ENCODE peak calls at places on chromosomes 13 and 19, in seven cellular contexts. K, J, Y, U, M, W and R are unnamed samples.
A peak's percentile ranks its signal among the peaks of the same experiment; 100 is the strongest.

GRCh38 chr13:33859691-33860303 is 41.8 kb downstream of the RFC3 start:
- DNase-seq in K (peak; percentile 45), J (no peak), Y (no peak), U (no peak), M (peak; percentile 4), W (no peak), R (no peak)

GRCh38 chr13:71638728-71639127 is 228.3 kb downstream of the DACH1 start:
- DNase-seq in K (no peak), J (no peak), Y (no peak), U (no peak), M (no peak), W (no peak), R (no peak)

GRCh38 chr13:36806102-36806501 is 12.9 kb upstream of the RFXAP start:
- DNase-seq in K (no peak), J (no peak), Y (no peak), U (no peak), M (no peak), W (no peak), R (no peak)

GRCh38 chr19:42392165-42392564 is 2.1 kb upstream of the CNFN start:
- DNase-seq in K (no peak), J (no peak), Y (no peak), U (no peak), M (no peak), W (no peak), R (no peak)

GRCh38 chr13:77492982-77493381 is 42.5 kb upstream of the SCEL start:
- DNase-seq in K (peak; percentile 55), J (no peak), Y (peak; percentile 23), U (no peak), M (peak; percentile 46), W (no peak), R (no peak)

GRCh38 chr19:19181614-19182013 is 10.3 kb downstream of the BORCS8 start:
- DNase-seq in K (no peak), J (no peak), Y (no peak), U (no peak), M (no peak), W (no peak), R (no peak)

GRCh38 chr19:12789904-12790619 is 1.2 kb upstream of the JUNB start:
- DNase-seq in K (peak; percentile 93), J (peak; percentile 98), Y (peak; percentile 97), U (peak; percentile 97), M (peak; percentile 96), W (peak; percentile 98), R (peak; percentile 98)

GRCh38 chr13:110944121-110944967 is 29.5 kb upstream of the ANKRD10 start:
- DNase-seq in K (peak; percentile 20), J (no peak), Y (peak; percentile 44), U (peak; percentile 21), M (peak; percentile 55), W (peak; percentile 35), R (no peak)

GRCh38 chr13:51894239-51894638 is 32.5 kb downstream of the CCDC70 start:
- DNase-seq in K (no peak), J (no peak), Y (no peak), U (no peak), M (no peak), W (no peak), R (no peak)

GRCh38 chr19:29564574-29565005 is 38.8 kb downstream of the VSTM2B start:
- DNase-seq in K (no peak), J (no peak), Y (no peak), U (no peak), M (no peak), W (no peak), R (no peak)

GRCh38 chr13:72166102-72166660 is 299.2 kb upstream of the DACH1 start:
- DNase-seq in K (no peak), J (no peak), Y (no peak), U (no peak), M (peak; percentile 58), W (no peak), R (no peak)

GRCh38 chr13:29190298-29190697 is 370.2 kb downstream of the MTUS2 start:
- DNase-seq in K (no peak), J (no peak), Y (no peak), U (no peak), M (no peak), W (no peak), R (no peak)

GRCh38 chr13:30904043-30904442 is 2.0 kb upstream of the MEDAG start:
- DNase-seq in K (no peak), J (no peak), Y (no peak), U (no peak), M (no peak), W (no peak), R (no peak)

GRCh38 chr19:31938675-31939074 is 406.7 kb upstream of the ZNF507 start:
- DNase-seq in K (no peak), J (no peak), Y (no peak), U (no peak), M (peak; percentile 16), W (no peak), R (no peak)
- TF ChIP-seq CTCF in K (no peak), J (no peak), Y (no peak), U (no peak), M (no peak), W (no peak), R (no peak)

GRCh38 chr13:44719857-44720671 is 143.9 kb upstream of the TSC22D1 start:
- DNase-seq in K (no peak), J (no peak), Y (no peak), U (no peak), M (peak; percentile 99), W (no peak), R (no peak)
- TF ChIP-seq CTCF in K (no peak), J (no peak), Y (no peak), U (no peak), M (no peak), W (no peak), R (no peak)

GRCh38 chr13:42660367-42660965 is 86.5 kb downstream of the TNFSF11 start:
- DNase-seq in K (peak; percentile 10), J (no peak), Y (no peak), U (no peak), M (peak; percentile 3), W (no peak), R (no peak)
- TF ChIP-seq CTCF in K (peak; percentile 14), J (no peak), Y (peak; percentile 34), U (no peak), M (peak; percentile 30), W (no peak), R (no peak)

DNA sequence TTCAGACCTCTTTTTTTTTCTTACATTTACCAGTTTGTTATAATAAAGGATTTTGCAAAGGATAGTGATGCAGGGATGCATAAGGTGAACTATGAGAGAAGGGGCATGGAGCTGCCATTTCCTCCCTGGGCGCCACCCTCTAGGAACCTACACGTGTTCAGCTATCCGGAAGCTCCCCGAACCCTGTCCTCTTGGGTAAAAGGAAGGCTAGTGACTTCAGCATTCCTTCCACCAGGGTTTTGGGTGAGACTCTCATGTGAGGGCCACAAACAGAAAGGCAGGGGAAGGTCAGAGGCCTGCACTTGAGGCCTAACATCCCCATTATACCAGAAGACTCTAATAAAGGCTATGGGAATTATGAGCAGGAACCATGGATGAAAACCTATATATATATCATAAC is 57.3 kb downstream of the IFT88 start:
- DNase-seq in K (no peak), J (no peak), Y (no peak), U (no peak), M (no peak), W (no peak), R (no peak)
- TF ChIP-seq CTCF in K (no peak), J (no peak), Y (no peak), U (no peak), M (peak; percentile 2), W (no peak), R (no peak)